ENCODE peak calls at places on chromosomes 16 and 17, in nine cellular contexts. M is kidney, I is stomach, L is WTC11, A is neural progenitor cell, J is upper lobe of right lung, K is hepatocyte, N is endothelial cell, S is kidney epithelial cell. X is an unnamed sample.

GRCh38 chr17:38511126-38512108 is 83.2 kb downstream of the ARHGAP23 start:
- DNase-seq in M (peak), I (no peak), L (no peak), A (no peak), J (no peak), K (no peak), N (no peak), S (peak), X (no peak)

GRCh38 chr16:72371307-72372081 is 199.5 kb upstream of the PMFBP1 start:
- DNase-seq in M (peak), I (no peak), L (peak), A (peak), J (no peak), K (peak), N (peak), S (peak), X (no peak)

GRCh38 chr16:81457326-81458133 is 12.9 kb downstream of the CMIP start:
- DNase-seq in M (no peak), I (no peak), L (no peak), A (no peak), J (no peak), K (peak), N (no peak), S (peak), X (no peak)

GRCh38 chr17:17880577-17881196 is 43.9 kb upstream of the SREBF1 start:
- DNase-seq in M (no peak), I (no peak), L (no peak), A (no peak), J (no peak), K (no peak), N (no peak), S (no peak), X (no peak)

GRCh38 chr17:73686126-73686525 is 41.9 kb upstream of the SDK2 start:
- DNase-seq in M (no peak), I (no peak), L (peak), A (no peak), J (no peak), K (no peak), N (no peak), S (no peak), X (no peak)

GRCh38 chr17:52158450-52159042 is at the start of gene CA10:
- DNase-seq in M (peak), I (no peak), L (peak), A (peak), J (no peak), K (peak), N (peak), S (no peak), X (peak)

GRCh38 chr17:57987582-57988300 is at the start of gene VEZF1:
- DNase-seq in M (peak), I (peak), L (peak), A (peak), J (peak), K (peak), N (peak), S (no peak), X (peak)

GRCh38 chr17:30095507-30096244 is 20.9 kb upstream of the NSRP1 start:
- DNase-seq in M (no peak), I (no peak), L (no peak), A (peak), J (no peak), K (peak), N (peak), S (peak), X (no peak)

GRCh38 chr17:74210191-74211140 is 2.9 kb upstream of the TTYH2 start:
- DNase-seq in M (no peak), I (peak), L (peak), A (peak), J (peak), K (peak), N (peak), S (no peak), X (peak)

GRCh38 chr16:80966617-80967016 is 40.1 kb downstream of the CMC2 start:
- DNase-seq in M (no peak), I (no peak), L (no peak), A (no peak), J (no peak), K (no peak), N (no peak), S (no peak), X (no peak)

GRCh38 chr17:71115669-71115972 is 946.3 kb downstream of the KCNJ2 start:
- DNase-seq in M (no peak), I (no peak), L (no peak), A (no peak), J (no peak), K (no peak), N (no peak), S (no peak), X (no peak)

GRCh38 chr16:49348408-49349176 is 25.0 kb upstream of the C16orf78 start:
- DNase-seq in M (no peak), I (no peak), L (peak), A (no peak), J (no peak), K (no peak), N (no peak), S (no peak), X (peak)
- TF ChIP-seq CTCF in M (no peak), I (no peak), L (no peak), A (peak), J (no peak), K (no peak), N (no peak), S (peak), X (peak)

GRCh38 chr16:56450901-56451752 is at the start of the genes NUDT21 and OGFOD1:
- DNase-seq in M (peak), I (peak), L (peak), A (peak), J (peak), K (peak), N (peak), S (peak), X (peak)
- TF ChIP-seq CTCF in M (peak), I (no peak), L (no peak), A (no peak), J (peak), K (no peak), N (no peak), S (no peak), X (peak)

DNA sequence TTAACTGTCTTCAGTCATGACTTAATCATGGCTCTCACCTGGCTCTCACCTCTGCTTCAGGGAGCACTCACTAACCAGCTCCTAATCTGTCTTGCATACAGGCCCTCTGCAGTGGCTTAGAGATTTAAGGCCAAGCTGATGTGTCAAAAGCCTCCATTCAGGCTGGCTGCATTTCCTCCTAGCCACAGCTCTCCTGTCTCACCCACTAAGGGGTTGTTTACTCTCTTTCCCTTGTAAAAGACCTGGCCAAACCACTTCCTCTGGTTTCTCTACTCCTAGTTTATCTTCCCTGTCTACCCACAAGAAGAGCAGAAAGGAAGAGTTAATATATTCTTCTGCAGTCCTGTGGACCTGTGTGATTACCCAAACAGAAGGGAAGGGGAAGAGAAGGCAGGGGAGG is 9.3 kb upstream of the ASIC2 start:
- DNase-seq in M (no peak), I (no peak), L (no peak), A (no peak), J (no peak), K (no peak), N (no peak), S (no peak), X (no peak)
- TF ChIP-seq CTCF in M (no peak), I (no peak), L (no peak), A (no peak), J (no peak), K (no peak), N (no peak), S (no peak), X (no peak)

GRCh38 chr16:70378869-70379493 is 32.3 kb downstream of the DDX19A start:
- DNase-seq in M (no peak), I (no peak), L (no peak), A (no peak), J (no peak), K (no peak), N (no peak), S (no peak), X (no peak)

GRCh38 chr16:70381604-70382342 is 35.1 kb downstream of the DDX19A start:
- DNase-seq in M (no peak), I (no peak), L (no peak), A (no peak), J (no peak), K (no peak), N (no peak), S (no peak), X (no peak)

GRCh38 chr16:70383421-70383960 is 36.8 kb downstream of the DDX19A start:
- DNase-seq in M (no peak), I (no peak), L (no peak), A (no peak), J (no peak), K (no peak), N (no peak), S (no peak), X (no peak)

GRCh38 chr16:70380205-70380918 is 33.7 kb downstream of the DDX19A start:
- DNase-seq in M (peak), I (peak), L (peak), A (peak), J (peak), K (peak), N (peak), S (peak), X (peak)

DNA sequence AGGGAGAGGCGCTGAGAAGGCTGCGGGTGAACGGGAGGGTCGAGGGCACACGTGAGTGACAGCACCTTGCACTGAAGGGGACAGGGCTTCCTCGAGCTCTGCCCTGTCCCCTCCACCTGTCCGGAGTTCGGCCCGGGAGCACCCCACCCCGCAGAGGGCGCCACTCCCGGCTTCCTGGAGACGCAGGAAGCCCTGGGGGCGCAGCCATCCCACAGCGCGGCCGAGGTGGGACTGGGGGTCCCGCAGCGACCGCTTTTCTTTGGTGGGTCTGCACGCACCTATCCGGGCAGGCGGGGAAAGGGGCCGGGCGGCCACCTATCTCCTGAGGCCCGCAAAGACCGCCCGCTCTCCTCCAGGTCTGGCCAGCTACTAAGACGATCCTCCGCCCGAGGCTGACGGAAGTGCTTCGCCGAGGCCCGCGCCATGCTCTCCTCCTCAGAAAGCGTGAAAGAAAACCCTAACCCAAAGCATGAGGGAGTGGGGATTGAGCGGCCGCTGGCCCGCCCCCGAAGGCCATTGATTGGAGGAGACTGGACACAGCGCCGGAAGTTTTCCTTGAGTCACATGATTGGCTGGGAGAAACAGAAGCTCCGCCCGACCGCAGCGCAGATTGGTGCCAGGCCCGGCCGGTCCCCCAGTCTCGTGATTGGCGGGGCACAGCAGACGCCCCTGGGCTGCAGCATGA is 34.4 kb downstream of the DDX19A start:
- DNase-seq in M (peak), I (peak), L (peak), A (peak), J (peak), K (peak), N (peak), S (peak), X (peak)
- TF ChIP-seq CTCF in M (no peak), I (no peak), L (no peak), A (peak), J (peak), K (peak), N (no peak), S (peak), X (no peak)